ENCODE peak calls at places on chromosomes 5 and 9, in eight cellular contexts. B is mesendoderm; T is kidney tubule cell; M is progenitor cell of endocrine pancreas; L is AG04450; H is NCI-H1092; G is hypothalamus; K is activated CD4-positive, alpha-beta T cell treated with anti-CD3 and anti-CD28 coated beads, Interleukin-2, amount 50 U/mL, for 48 hours. Y is an unnamed sample.

GRCh38 chr5:173615884-173616576 is 420 bp downstream of the BOD1 start:
- DNase-seq in B (peak), T (peak), M (peak), L (peak), H (no peak), G (peak), K (peak), Y (no peak)

GRCh38 chr9:74783408-74783807 is 104.3 kb downstream of the TRPM6 start:
- DNase-seq in B (peak), T (peak), M (no peak), L (no peak), H (no peak), G (no peak), K (no peak), Y (no peak)

GRCh38 chr9:136081113-136081825 is 13.8 kb downstream of the NACC2 start:
- DNase-seq in B (no peak), T (no peak), M (no peak), L (no peak), H (no peak), G (no peak), K (no peak), Y (no peak)

GRCh38 chr5:6611561-6612256 is 21.1 kb downstream of the NSUN2 start:
- DNase-seq in B (no peak), T (peak), M (no peak), L (no peak), H (no peak), G (no peak), K (no peak), Y (no peak)

GRCh38 chr9:69044226-69045219 is 9.0 kb downstream of the FXN start:
- DNase-seq in B (peak), T (peak), M (no peak), L (no peak), H (no peak), G (no peak), K (no peak), Y (no peak)

GRCh38 chr5:169013846-169014245 is 287.1 kb downstream of the SLIT3 start:
- DNase-seq in B (no peak), T (no peak), M (no peak), L (no peak), H (no peak), G (no peak), K (no peak), Y (no peak)

GRCh38 chr5:59351076-59351794 is 542.3 kb downstream of the PDE4D start:
- DNase-seq in B (no peak), T (no peak), M (no peak), L (no peak), H (no peak), G (peak), K (no peak), Y (no peak)

GRCh38 chr5:37839441-37840035 is 303 bp downstream of the GDNF start:
- DNase-seq in B (peak), T (peak), M (peak), L (no peak), H (peak), G (peak), K (no peak), Y (no peak)

GRCh38 chr5:7426284-7426683 is 30.3 kb downstream of the ADCY2 start:
- DNase-seq in B (no peak), T (no peak), M (no peak), L (no peak), H (no peak), G (no peak), K (no peak), Y (no peak)

GRCh38 chr5:61167382-61167781 is 5.1 kb upstream of the SMIM15 start:
- DNase-seq in B (peak), T (peak), M (no peak), L (no peak), H (no peak), G (no peak), K (no peak), Y (no peak)

GRCh38 chr5:146805099-146805498 is 73.5 kb downstream of the PPP2R2B start:
- DNase-seq in B (peak), T (peak), M (no peak), L (no peak), H (no peak), G (no peak), K (no peak), Y (no peak)

GRCh38 chr9:83596899-83597504 is 25.9 kb upstream of the IDNK start:
- DNase-seq in B (peak), T (peak), M (peak), L (no peak), H (peak), G (no peak), K (peak), Y (peak)

GRCh38 chr9:98503867-98504800 is 204.6 kb downstream of the GABBR2 start:
- DNase-seq in B (no peak), T (no peak), M (no peak), L (no peak), H (no peak), G (peak), K (no peak), Y (no peak)

GRCh38 chr9:88551546-88552137 is 16.7 kb downstream of the NXNL2 start:
- DNase-seq in B (peak), T (no peak), M (no peak), L (no peak), H (no peak), G (no peak), K (no peak), Y (no peak)

GRCh38 chr9:16526380-16526779 is 344.1 kb downstream of the BNC2 start:
- DNase-seq in B (no peak), T (peak), M (no peak), L (no peak), H (no peak), G (no peak), K (no peak), Y (no peak)

GRCh38 chr5:12865529-12865928 is 961.3 kb upstream of the CTNND2 start:
- DNase-seq in B (peak), T (no peak), M (no peak), L (no peak), H (no peak), G (no peak), K (no peak), Y (no peak)

GRCh38 chr9:136650648-136651047 is 12.1 kb upstream of the EGFL7 start:
- DNase-seq in B (no peak), T (no peak), M (no peak), L (no peak), H (no peak), G (no peak), K (no peak), Y (no peak)

GRCh38 chr5:126031989-126032716 is 391.1 kb upstream of the GRAMD2B start:
- DNase-seq in B (no peak), T (peak), M (no peak), L (no peak), H (no peak), G (no peak), K (no peak), Y (no peak)

GRCh38 chr5:473344-474192 is 30.6 kb downstream of the EXOC3 start:
- DNase-seq in B (peak), T (peak), M (no peak), L (no peak), H (peak), G (no peak), K (peak), Y (no peak)

GRCh38 chr5:141785667-141786066 is 92.5 kb downstream of the PCDH1 start:
- DNase-seq in B (no peak), T (no peak), M (no peak), L (no peak), H (no peak), G (no peak), K (no peak), Y (no peak)

GRCh38 chr9:130437011-130437784 is 7.6 kb upstream of the ASS1 start:
- DNase-seq in B (no peak), T (no peak), M (no peak), L (no peak), H (no peak), G (no peak), K (no peak), Y (no peak)

GRCh38 chr9:83505282-83505681 is 32.9 kb downstream of the FRMD3 start:
- DNase-seq in B (no peak), T (no peak), M (no peak), L (no peak), H (peak), G (no peak), K (no peak), Y (no peak)

GRCh38 chr5:88732862-88733261 is 150.1 kb downstream of the MEF2C start:
- DNase-seq in B (no peak), T (no peak), M (no peak), L (no peak), H (no peak), G (no peak), K (no peak), Y (no peak)

GRCh38 chr5:15695171-15695676 is 195.2 kb downstream of the FBXL7 start:
- DNase-seq in B (no peak), T (peak), M (no peak), L (no peak), H (no peak), G (no peak), K (no peak), Y (no peak)

GRCh38 chr9:17401858-17402257 is 177.0 kb upstream of the SH3GL2 start:
- DNase-seq in B (no peak), T (peak), M (no peak), L (no peak), H (no peak), G (no peak), K (no peak), Y (no peak)

GRCh38 chr9:134571946-134572914 is 69.4 kb upstream of the COL5A1 start:
- DNase-seq in B (no peak), T (no peak), M (peak), L (no peak), H (no peak), G (no peak), K (no peak), Y (no peak)